ENCODE peak calls at places on chromosomes 7 and 10, in six cellular contexts. One of them, this sample, is unnamed.

GRCh38 chr10:22222236-22223190 is 4.7 kb upstream of the EBLN1 start:
- DNase-seq in GM12878: no peak
- DNase-seq in HCT116: no peak
- DNase-seq in SK-N-SH: no peak
- DNase-seq in K562: no peak
- DNase-seq in HepG2: no peak
- DNase-seq in this sample: no peak

GRCh38 chr10:60714242-60714641 is 64.0 kb upstream of the CDK1 start:
- DNase-seq in GM12878: no peak
- DNase-seq in HCT116: no peak
- DNase-seq in SK-N-SH: no peak
- DNase-seq in K562: no peak
- DNase-seq in HepG2: no peak
- DNase-seq in this sample: no peak

GRCh38 chr10:3451516-3452185 is 279.1 kb upstream of the PITRM1 start:
- DNase-seq in GM12878: no peak
- DNase-seq in HCT116: no peak
- DNase-seq in SK-N-SH: no peak
- DNase-seq in K562: no peak
- DNase-seq in HepG2: no peak
- DNase-seq in this sample: no peak

GRCh38 chr7:25098096-25099046 is 26.7 kb downstream of the CYCS start:
- DNase-seq in GM12878: no peak
- DNase-seq in HCT116: peak
- DNase-seq in SK-N-SH: peak
- DNase-seq in K562: peak
- DNase-seq in HepG2: peak
- DNase-seq in this sample: no peak

GRCh38 chr7:112103246-112103645 is 103.0 kb downstream of the DOCK4 start:
- DNase-seq in GM12878: no peak
- DNase-seq in HCT116: no peak
- DNase-seq in SK-N-SH: no peak
- DNase-seq in K562: no peak
- DNase-seq in HepG2: no peak
- DNase-seq in this sample: no peak

GRCh38 chr10:35480150-35480549 is 125.0 kb upstream of the GJD4 start:
- DNase-seq in GM12878: no peak
- DNase-seq in HCT116: no peak
- DNase-seq in SK-N-SH: no peak
- DNase-seq in K562: no peak
- DNase-seq in HepG2: peak
- DNase-seq in this sample: no peak

GRCh38 chr10:3065622-3066021 is 1.7 kb upstream of the PFKP start:
- DNase-seq in GM12878: no peak
- DNase-seq in HCT116: no peak
- DNase-seq in SK-N-SH: no peak
- DNase-seq in K562: no peak
- DNase-seq in HepG2: no peak
- DNase-seq in this sample: no peak

GRCh38 chr10:86688398-86688921 is 20.1 kb downstream of the LDB3 start:
- DNase-seq in GM12878: no peak
- DNase-seq in HCT116: peak
- DNase-seq in SK-N-SH: peak
- DNase-seq in K562: peak
- DNase-seq in HepG2: peak
- DNase-seq in this sample: no peak

GRCh38 chr7:67392596-67393438 is 396.2 kb downstream of the TYW1 start:
- DNase-seq in GM12878: no peak
- DNase-seq in HCT116: no peak
- DNase-seq in SK-N-SH: no peak
- DNase-seq in K562: no peak
- DNase-seq in HepG2: no peak
- DNase-seq in this sample: no peak

DNA sequence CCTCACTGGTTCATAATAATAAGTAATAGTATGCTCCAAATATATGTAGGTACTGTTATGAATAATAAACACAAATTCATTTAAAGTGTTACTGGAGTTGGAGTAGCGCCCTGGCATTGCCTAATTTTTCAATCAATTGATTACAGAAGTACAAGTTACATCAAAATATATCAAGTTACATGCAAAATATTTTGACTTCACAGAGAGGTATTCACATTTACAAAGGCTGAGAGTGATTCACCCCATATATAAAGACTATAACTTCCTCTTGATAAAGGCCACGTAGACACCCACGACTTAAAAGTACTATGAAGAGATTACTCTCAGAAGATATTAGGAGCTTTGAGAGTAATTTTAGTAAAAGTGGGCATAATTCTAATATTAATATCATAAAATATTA is 13.6 kb upstream of the COL17A1 start:
- DNase-seq in GM12878: no peak
- DNase-seq in HCT116: no peak
- DNase-seq in SK-N-SH: no peak
- DNase-seq in K562: no peak
- DNase-seq in HepG2: no peak
- DNase-seq in this sample: no peak
- TF ChIP-seq SIN3A in GM12878: no peak
- TF ChIP-seq SIN3A in HCT116: no peak
- TF ChIP-seq SIN3A in SK-N-SH: no peak
- TF ChIP-seq SIN3A in K562: no peak
- TF ChIP-seq SIN3A in HepG2: no peak
- TF ChIP-seq SIN3A in this sample: no peak

GRCh38 chr10:102421645-102422585 is 1.3 kb downstream of the FBXL15 start:
- DNase-seq in GM12878: no peak
- DNase-seq in HCT116: no peak
- DNase-seq in SK-N-SH: peak
- DNase-seq in K562: peak
- DNase-seq in HepG2: peak
- DNase-seq in this sample: no peak
- TF ChIP-seq REST in GM12878: no peak
- TF ChIP-seq REST in HCT116: no peak
- TF ChIP-seq REST in SK-N-SH: no peak
- TF ChIP-seq REST in K562: no peak
- TF ChIP-seq REST in HepG2: no peak
- TF ChIP-seq REST in this sample: no peak

GRCh38 chr7:49995681-49996080 is 97.4 kb downstream of the ZPBP start:
- DNase-seq in GM12878: no peak
- DNase-seq in HCT116: no peak
- DNase-seq in SK-N-SH: no peak
- DNase-seq in K562: no peak
- DNase-seq in HepG2: no peak
- DNase-seq in this sample: no peak
- TF ChIP-seq SIN3A in GM12878: no peak
- TF ChIP-seq SIN3A in HCT116: no peak
- TF ChIP-seq SIN3A in SK-N-SH: no peak
- TF ChIP-seq SIN3A in K562: no peak
- TF ChIP-seq SIN3A in HepG2: no peak
- TF ChIP-seq SIN3A in this sample: no peak

DNA sequence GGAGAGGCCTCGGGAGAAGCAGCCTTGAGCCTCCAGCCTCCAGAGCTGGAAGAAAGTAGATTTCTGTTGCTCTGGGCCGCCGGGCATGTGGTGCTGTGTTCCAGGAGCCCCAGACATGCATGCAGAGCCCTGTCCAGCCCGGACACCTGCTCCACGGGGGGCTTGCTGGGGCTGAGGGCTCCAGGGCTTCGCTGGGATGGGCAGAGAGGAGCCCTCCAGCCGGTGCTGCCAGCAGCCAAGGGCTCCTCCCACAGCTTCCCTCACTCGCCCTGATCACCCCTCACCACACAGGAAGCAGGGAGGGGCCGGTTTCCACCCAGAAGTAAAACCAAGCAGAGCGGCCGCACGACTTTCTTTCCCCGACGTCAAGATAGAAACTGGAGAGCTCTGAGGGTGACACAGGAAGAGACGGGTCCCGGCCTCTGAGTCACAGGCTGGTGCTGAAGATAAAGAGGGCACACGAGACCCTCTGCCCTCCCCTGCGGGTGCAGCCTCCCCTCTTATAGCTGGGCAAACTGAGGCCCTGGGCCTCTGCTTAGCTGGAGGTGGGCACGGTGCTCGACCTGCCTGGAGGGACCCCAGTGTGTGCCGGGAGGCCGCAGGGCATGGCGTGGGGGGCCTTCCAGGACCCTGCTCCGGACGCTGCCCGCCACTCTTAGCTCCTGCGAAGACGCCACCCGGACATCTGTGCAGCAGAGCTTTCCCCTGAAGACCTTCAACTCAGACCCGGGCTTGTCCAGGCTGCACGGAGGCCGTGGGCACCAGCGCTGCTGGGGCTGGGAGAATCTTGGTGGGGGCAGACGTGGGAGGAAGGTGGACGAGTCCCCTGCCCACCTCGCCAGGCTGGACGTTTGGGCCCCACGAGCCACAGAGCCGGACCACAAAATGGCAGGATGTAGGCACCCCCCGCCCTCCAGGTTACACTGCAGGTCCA is 31.1 kb downstream of the ADAP1 start:
- DNase-seq in GM12878: peak
- DNase-seq in HCT116: no peak
- DNase-seq in SK-N-SH: no peak
- DNase-seq in K562: peak
- DNase-seq in HepG2: no peak
- DNase-seq in this sample: no peak
- TF ChIP-seq REST in GM12878: peak
- TF ChIP-seq REST in HCT116: no peak
- TF ChIP-seq REST in SK-N-SH: no peak
- TF ChIP-seq REST in K562: no peak
- TF ChIP-seq REST in HepG2: no peak
- TF ChIP-seq REST in this sample: no peak

DNA sequence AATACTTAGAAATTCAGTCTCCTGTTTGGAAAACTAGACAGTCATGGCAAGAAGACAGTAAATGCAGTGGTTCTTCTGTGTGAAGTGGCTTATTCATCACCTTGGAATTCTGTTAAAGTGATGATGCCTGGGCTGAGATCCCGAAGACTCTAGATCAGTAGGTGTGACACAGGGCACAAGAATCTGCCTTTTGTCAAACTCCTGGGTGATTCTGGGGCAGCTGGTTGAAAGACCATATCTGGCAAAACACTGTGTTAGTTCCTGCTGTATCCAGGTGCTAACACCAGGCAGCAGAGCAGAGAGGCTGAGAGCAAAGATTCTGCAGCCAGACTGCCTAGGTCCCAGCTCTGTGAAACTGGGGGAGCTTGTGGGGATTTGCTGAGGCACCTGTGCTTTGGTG is 26.5 kb downstream of the MRC1 start:
- DNase-seq in GM12878: no peak
- DNase-seq in HCT116: peak
- DNase-seq in SK-N-SH: no peak
- DNase-seq in K562: no peak
- DNase-seq in HepG2: no peak
- DNase-seq in this sample: peak
- TF ChIP-seq SIN3A in GM12878: no peak
- TF ChIP-seq SIN3A in HCT116: peak
- TF ChIP-seq SIN3A in SK-N-SH: no peak
- TF ChIP-seq SIN3A in K562: no peak
- TF ChIP-seq SIN3A in HepG2: no peak
- TF ChIP-seq SIN3A in this sample: no peak

DNA sequence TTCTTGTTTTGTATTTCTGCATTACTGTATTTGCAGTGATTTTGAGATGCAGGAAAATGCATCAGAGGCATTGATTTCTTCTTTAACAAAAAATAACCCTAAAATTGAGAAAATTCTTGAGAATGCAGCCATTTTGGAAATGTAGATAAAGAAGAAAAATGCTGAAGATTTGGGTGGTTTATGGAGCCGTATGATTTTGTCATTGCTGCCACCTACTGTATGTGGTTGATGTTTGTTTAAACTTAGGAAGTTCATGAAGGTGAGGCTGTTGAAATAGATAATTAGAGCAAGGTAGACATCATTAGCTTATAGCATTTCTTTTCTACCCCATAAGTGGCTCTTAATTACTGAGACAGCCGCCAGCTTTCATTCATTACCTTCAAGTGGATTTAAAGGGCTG is 92.1 kb upstream of the SAMD8 start:
- DNase-seq in GM12878: no peak
- DNase-seq in HCT116: no peak
- DNase-seq in SK-N-SH: no peak
- DNase-seq in K562: peak
- DNase-seq in HepG2: no peak
- DNase-seq in this sample: no peak
- TF ChIP-seq REST in GM12878: no peak
- TF ChIP-seq REST in HCT116: no peak
- TF ChIP-seq REST in SK-N-SH: no peak
- TF ChIP-seq REST in K562: no peak
- TF ChIP-seq REST in HepG2: no peak
- TF ChIP-seq REST in this sample: no peak

This sample was measured in Panc1.